ENCODE peak calls at places on chromosomes 3 and 15, in four cellular contexts. One of them, this sample, is unnamed.

GRCh38 chr3:3134750-3135448 is 8.2 kb downstream of the TRNT1 start:
- DNase-seq in activated T-helper 1 cell treated with Interleukin-2 at 50 U/mL for 16 hours: no peak
- DNase-seq in K562: no peak
- DNase-seq in RWPE1: no peak
- DNase-seq in this sample: no peak

GRCh38 chr3:29922990-29923746 is 642.3 kb downstream of the RBMS3 start:
- DNase-seq in activated T-helper 1 cell treated with Interleukin-2 at 50 U/mL for 16 hours: no peak
- DNase-seq in K562: no peak
- DNase-seq in RWPE1: peak; percentile 2
- DNase-seq in this sample: no peak

GRCh38 chr3:147113293-147114045 is 292.9 kb downstream of the ZIC4 start:
- DNase-seq in activated T-helper 1 cell treated with Interleukin-2 at 50 U/mL for 16 hours: no peak
- DNase-seq in K562: no peak
- DNase-seq in RWPE1: peak; percentile 0
- DNase-seq in this sample: no peak

GRCh38 chr3:46867550-46867898 is 4.3 kb upstream of the MYL3 start:
- DNase-seq in activated T-helper 1 cell treated with Interleukin-2 at 50 U/mL for 16 hours: no peak
- DNase-seq in K562: no peak
- DNase-seq in RWPE1: no peak
- DNase-seq in this sample: no peak

GRCh38 chr3:118000219-118000618 is 1034.4 kb downstream of the IGSF11 start:
- DNase-seq in activated T-helper 1 cell treated with Interleukin-2 at 50 U/mL for 16 hours: no peak
- DNase-seq in K562: no peak
- DNase-seq in RWPE1: no peak
- DNase-seq in this sample: no peak

GRCh38 chr15:25890532-25890931 is 27.4 kb upstream of the ATP10A start:
- DNase-seq in activated T-helper 1 cell treated with Interleukin-2 at 50 U/mL for 16 hours: no peak
- DNase-seq in K562: no peak
- DNase-seq in RWPE1: no peak
- DNase-seq in this sample: no peak

GRCh38 chr3:153553605-153553945 is 391.5 kb downstream of the RAP2B start:
- DNase-seq in activated T-helper 1 cell treated with Interleukin-2 at 50 U/mL for 16 hours: no peak
- DNase-seq in K562: no peak
- DNase-seq in RWPE1: no peak
- DNase-seq in this sample: no peak

GRCh38 chr15:69117431-69117841 is 43.0 kb upstream of the GLCE start:
- DNase-seq in activated T-helper 1 cell treated with Interleukin-2 at 50 U/mL for 16 hours: no peak
- DNase-seq in K562: peak; percentile 11
- DNase-seq in RWPE1: peak; percentile 38
- DNase-seq in this sample: no peak

GRCh38 chr3:10228248-10228950 is 19.9 kb upstream of the TATDN2 start:
- DNase-seq in activated T-helper 1 cell treated with Interleukin-2 at 50 U/mL for 16 hours: no peak
- DNase-seq in K562: no peak
- DNase-seq in RWPE1: no peak
- DNase-seq in this sample: no peak

GRCh38 chr15:76065793-76066192 is 6.0 kb downstream of the TMEM266 start:
- DNase-seq in activated T-helper 1 cell treated with Interleukin-2 at 50 U/mL for 16 hours: no peak
- DNase-seq in K562: no peak
- DNase-seq in RWPE1: no peak
- DNase-seq in this sample: no peak

GRCh38 chr15:92869263-92869940 is 30.7 kb upstream of the CHD2 start:
- DNase-seq in activated T-helper 1 cell treated with Interleukin-2 at 50 U/mL for 16 hours: no peak
- DNase-seq in K562: no peak
- DNase-seq in RWPE1: peak; percentile 73
- DNase-seq in this sample: no peak

GRCh38 chr3:95343767-95344166 is 1280.9 kb downstream of the NSUN3 start:
- DNase-seq in activated T-helper 1 cell treated with Interleukin-2 at 50 U/mL for 16 hours: no peak
- DNase-seq in K562: no peak
- DNase-seq in RWPE1: no peak
- DNase-seq in this sample: no peak

GRCh38 chr3:61877359-61877770 is 316.0 kb downstream of the PTPRG start:
- DNase-seq in activated T-helper 1 cell treated with Interleukin-2 at 50 U/mL for 16 hours: no peak
- DNase-seq in K562: no peak
- DNase-seq in RWPE1: no peak
- DNase-seq in this sample: no peak

GRCh38 chr15:40122239-40122638 is 13.6 kb upstream of the BMF start:
- DNase-seq in activated T-helper 1 cell treated with Interleukin-2 at 50 U/mL for 16 hours: no peak
- DNase-seq in K562: no peak
- DNase-seq in RWPE1: no peak
- DNase-seq in this sample: no peak

GRCh38 chr3:79380581-79380980 is 387.2 kb downstream of the ROBO1 start:
- DNase-seq in activated T-helper 1 cell treated with Interleukin-2 at 50 U/mL for 16 hours: no peak
- DNase-seq in K562: no peak
- DNase-seq in RWPE1: no peak
- DNase-seq in this sample: no peak

GRCh38 chr3:23219552-23219951 is 16.4 kb downstream of the UBE2E2 start:
- DNase-seq in activated T-helper 1 cell treated with Interleukin-2 at 50 U/mL for 16 hours: no peak
- DNase-seq in K562: no peak
- DNase-seq in RWPE1: no peak
- DNase-seq in this sample: no peak

GRCh38 chr3:14459384-14459783 is 57.0 kb downstream of the SLC6A6 start:
- DNase-seq in activated T-helper 1 cell treated with Interleukin-2 at 50 U/mL for 16 hours: no peak
- DNase-seq in K562: no peak
- DNase-seq in RWPE1: no peak
- DNase-seq in this sample: no peak

GRCh38 chr3:50587806-50588758 is 18.8 kb downstream of the HEMK1 start:
- DNase-seq in activated T-helper 1 cell treated with Interleukin-2 at 50 U/mL for 16 hours: no peak
- DNase-seq in K562: no peak
- DNase-seq in RWPE1: no peak
- DNase-seq in this sample: no peak

GRCh38 chr3:126103121-126104027 is 19.4 kb upstream of the SLC41A3 start:
- DNase-seq in activated T-helper 1 cell treated with Interleukin-2 at 50 U/mL for 16 hours: no peak
- DNase-seq in K562: no peak
- DNase-seq in RWPE1: no peak
- DNase-seq in this sample: no peak